ENCODE peak calls at places on chromosomes 7 and 10, in ten cellular contexts. U is NCI-H460; Y is hepatocyte; V is iPS DF 19.7; P is pancreas; S is activated T-helper 1 cell treated with anti-CD3 and anti-CD28 coated beads, Interleukin-2, amount 50 U/mL, for 16 hours; O is fibroblast of the conjunctiva; K is astrocyte; J is NCI-H748 treated with DMSO at 0.1 percent for 48 hours; X is fibroblast of the aortic adventitia. Z is an unnamed sample.
A peak's percentile ranks its signal among the peaks of the same experiment; 100 is the strongest.

GRCh38 chr7:130735273-130735716 is 1.3 kb upstream of the KLF14 start:
- DNase-seq in U (no peak), Y (no peak), V (no peak), P (no peak), S (no peak), O (no peak), K (no peak), J (no peak), X (no peak), Z (no peak)

GRCh38 chr7:143934526-143935340 is at the start of gene OR2F2:
- DNase-seq in U (no peak), Y (no peak), V (no peak), P (no peak), S (no peak), O (no peak), K (peak; percentile 59), J (no peak), X (peak; percentile 88), Z (no peak)

GRCh38 chr10:22615819-22616499 is 98.4 kb downstream of the PIP4K2A start:
- DNase-seq in U (no peak), Y (peak; percentile 40), V (no peak), P (peak; percentile 45), S (no peak), O (peak; percentile 33), K (peak; percentile 66), J (peak; percentile 36), X (peak; percentile 56), Z (no peak)

GRCh38 chr7:45712872-45713668 is 138.9 kb downstream of the ADCY1 start:
- DNase-seq in U (no peak), Y (peak; percentile 3), V (no peak), P (no peak), S (no peak), O (no peak), K (no peak), J (no peak), X (no peak), Z (no peak)

GRCh38 chr7:151566897-151567320 is 47.2 kb upstream of the RHEB start:
- DNase-seq in U (no peak), Y (peak; percentile 26), V (peak; percentile 12), P (no peak), S (no peak), O (peak; percentile 41), K (peak; percentile 65), J (no peak), X (peak; percentile 82), Z (no peak)

GRCh38 chr10:31836569-31837406 is 91.8 kb downstream of the ARHGAP12 start:
- DNase-seq in U (peak; percentile 26), Y (peak; percentile 55), V (peak; percentile 25), P (no peak), S (no peak), O (no peak), K (peak; percentile 13), J (no peak), X (peak; percentile 60), Z (no peak)

GRCh38 chr7:46143949-46144917 is 223.2 kb upstream of the IGFBP3 start:
- DNase-seq in U (no peak), Y (no peak), V (no peak), P (no peak), S (no peak), O (no peak), K (no peak), J (no peak), X (no peak), Z (no peak)

GRCh38 chr10:109405338-109405737 is 518.0 kb downstream of the XPNPEP1 start:
- DNase-seq in U (no peak), Y (no peak), V (no peak), P (no peak), S (no peak), O (no peak), K (no peak), J (no peak), X (peak; percentile 9), Z (no peak)

GRCh38 chr10:21473541-21473940 is 51.9 kb downstream of the SKIDA1 start:
- DNase-seq in U (no peak), Y (no peak), V (no peak), P (no peak), S (no peak), O (no peak), K (no peak), J (no peak), X (no peak), Z (no peak)

GRCh38 chr10:86344714-86345161 is 21.9 kb downstream of the GRID1 start:
- DNase-seq in U (no peak), Y (no peak), V (no peak), P (no peak), S (no peak), O (no peak), K (no peak), J (no peak), X (no peak), Z (no peak)

GRCh38 chr7:138477581-138477980 is 17.5 kb downstream of the TRIM24 start:
- DNase-seq in U (no peak), Y (no peak), V (no peak), P (no peak), S (no peak), O (no peak), K (peak; percentile 20), J (no peak), X (no peak), Z (no peak)

Z was measured in NCI-H774.